ENCODE peak calls at places on chromosomes 13 and 19, in six cellular contexts. One of them, this sample, is unnamed.

GRCh38 chr19:18292460-18292809 is 11.0 kb upstream of the JUND start:
- DNase-seq in kidney epithelial cell: no peak
- DNase-seq in endodermal cell: peak
- DNase-seq in epithelial cell of esophagus: peak
- DNase-seq in fibroblast of pulmonary artery: no peak
- DNase-seq in PC-3: no peak
- DNase-seq in this sample: no peak

GRCh38 chr19:18364826-18365528 is 21.0 kb upstream of the GDF15 start:
- DNase-seq in epithelial cell of esophagus: peak
- DNase-seq in PC-3: peak
- DNase-seq in kidney epithelial cell: peak
- DNase-seq in fibroblast of pulmonary artery: peak
- DNase-seq in endodermal cell: no peak
- DNase-seq in this sample: peak

GRCh38 chr13:92590503-92590908 is 636.1 kb upstream of the GPC6 start:
- DNase-seq in PC-3: peak
- DNase-seq in endodermal cell: no peak
- DNase-seq in epithelial cell of esophagus: peak
- DNase-seq in kidney epithelial cell: no peak
- DNase-seq in fibroblast of pulmonary artery: peak
- DNase-seq in this sample: no peak

GRCh38 chr13:111952814-111953213 is 114.1 kb upstream of the SOX1 start:
- DNase-seq in endodermal cell: peak
- DNase-seq in kidney epithelial cell: no peak
- DNase-seq in fibroblast of pulmonary artery: no peak
- DNase-seq in PC-3: no peak
- DNase-seq in epithelial cell of esophagus: no peak
- DNase-seq in this sample: no peak

GRCh38 chr13:40206241-40207109 is 460.0 kb downstream of the FOXO1 start:
- DNase-seq in kidney epithelial cell: peak
- DNase-seq in fibroblast of pulmonary artery: peak
- DNase-seq in PC-3: peak
- DNase-seq in endodermal cell: no peak
- DNase-seq in epithelial cell of esophagus: peak
- DNase-seq in this sample: no peak

GRCh38 chr13:97328222-97328790 is 105.7 kb upstream of the RAP2A start:
- DNase-seq in PC-3: no peak
- DNase-seq in epithelial cell of esophagus: peak
- DNase-seq in endodermal cell: peak
- DNase-seq in kidney epithelial cell: peak
- DNase-seq in fibroblast of pulmonary artery: peak
- DNase-seq in this sample: peak

GRCh38 chr13:29573190-29573589 is 22.3 kb downstream of the SLC7A1 start:
- DNase-seq in epithelial cell of esophagus: peak
- DNase-seq in PC-3: no peak
- DNase-seq in endodermal cell: peak
- DNase-seq in fibroblast of pulmonary artery: peak
- DNase-seq in kidney epithelial cell: no peak
- DNase-seq in this sample: peak

GRCh38 chr13:98581971-98582702 is 5.2 kb upstream of the STK24 start:
- DNase-seq in fibroblast of pulmonary artery: peak
- DNase-seq in kidney epithelial cell: peak
- DNase-seq in endodermal cell: no peak
- DNase-seq in PC-3: peak
- DNase-seq in epithelial cell of esophagus: peak
- DNase-seq in this sample: peak

GRCh38 chr13:60351326-60351725 is 45.7 kb upstream of the TDRD3 start:
- DNase-seq in endodermal cell: no peak
- DNase-seq in PC-3: peak
- DNase-seq in kidney epithelial cell: peak
- DNase-seq in fibroblast of pulmonary artery: peak
- DNase-seq in epithelial cell of esophagus: peak
- DNase-seq in this sample: peak

GRCh38 chr19:6738726-6739389 is 622 bp upstream of the TRIP10 start:
- DNase-seq in kidney epithelial cell: no peak
- DNase-seq in PC-3: no peak
- DNase-seq in endodermal cell: peak
- DNase-seq in fibroblast of pulmonary artery: peak
- DNase-seq in epithelial cell of esophagus: peak
- DNase-seq in this sample: no peak

GRCh38 chr19:18280247-18281081 is 958 bp downstream of the JUND start:
- DNase-seq in fibroblast of pulmonary artery: peak
- DNase-seq in endodermal cell: peak
- DNase-seq in PC-3: peak
- DNase-seq in kidney epithelial cell: no peak
- DNase-seq in epithelial cell of esophagus: peak
- DNase-seq in this sample: peak

GRCh38 chr13:100951031-100951430 is 276.4 kb upstream of the TMTC4 start:
- DNase-seq in PC-3: no peak
- DNase-seq in fibroblast of pulmonary artery: no peak
- DNase-seq in endodermal cell: no peak
- DNase-seq in epithelial cell of esophagus: no peak
- DNase-seq in kidney epithelial cell: no peak
- DNase-seq in this sample: no peak

GRCh38 chr13:30418075-30418715 is 4.1 kb upstream of the UBE2L5 start:
- DNase-seq in endodermal cell: no peak
- DNase-seq in kidney epithelial cell: no peak
- DNase-seq in fibroblast of pulmonary artery: no peak
- DNase-seq in PC-3: no peak
- DNase-seq in epithelial cell of esophagus: peak
- DNase-seq in this sample: no peak

GRCh38 chr19:12092065-12092867 is 27.7 kb downstream of the ZNF844 start:
- DNase-seq in endodermal cell: peak
- DNase-seq in PC-3: peak
- DNase-seq in epithelial cell of esophagus: peak
- DNase-seq in kidney epithelial cell: no peak
- DNase-seq in fibroblast of pulmonary artery: peak
- DNase-seq in this sample: peak

GRCh38 chr13:90355162-90355751 is 992.2 kb upstream of the MIR17HG start:
- DNase-seq in kidney epithelial cell: no peak
- DNase-seq in epithelial cell of esophagus: no peak
- DNase-seq in PC-3: no peak
- DNase-seq in fibroblast of pulmonary artery: no peak
- DNase-seq in endodermal cell: no peak
- DNase-seq in this sample: no peak

GRCh38 chr13:113751491-113751890 is 7.5 kb upstream of the TMEM255B start:
- DNase-seq in epithelial cell of esophagus: no peak
- DNase-seq in endodermal cell: no peak
- DNase-seq in fibroblast of pulmonary artery: no peak
- DNase-seq in kidney epithelial cell: no peak
- DNase-seq in PC-3: no peak
- DNase-seq in this sample: no peak

GRCh38 chr19:58252102-58252685 is 23.5 kb downstream of the ZNF544 start:
- DNase-seq in endodermal cell: no peak
- DNase-seq in PC-3: peak
- DNase-seq in fibroblast of pulmonary artery: no peak
- DNase-seq in epithelial cell of esophagus: no peak
- DNase-seq in kidney epithelial cell: no peak
- DNase-seq in this sample: no peak

GRCh38 chr13:59673301-59673700 is 490.4 kb downstream of the DIAPH3 start:
- DNase-seq in kidney epithelial cell: no peak
- DNase-seq in PC-3: no peak
- DNase-seq in fibroblast of pulmonary artery: no peak
- DNase-seq in endodermal cell: no peak
- DNase-seq in epithelial cell of esophagus: no peak
- DNase-seq in this sample: peak

GRCh38 chr19:57830071-57830602 is at the start of gene ZNF587B:
- DNase-seq in kidney epithelial cell: no peak
- DNase-seq in epithelial cell of esophagus: peak
- DNase-seq in endodermal cell: peak
- DNase-seq in fibroblast of pulmonary artery: peak
- DNase-seq in PC-3: peak
- DNase-seq in this sample: no peak

GRCh38 chr13:113123226-113124150 is 889 bp downstream of the F10 start:
- DNase-seq in kidney epithelial cell: no peak
- DNase-seq in epithelial cell of esophagus: no peak
- DNase-seq in PC-3: no peak
- DNase-seq in endodermal cell: peak
- DNase-seq in fibroblast of pulmonary artery: no peak
- DNase-seq in this sample: no peak

GRCh38 chr13:94712287-94712811 is at the start of gene SOX21:
- DNase-seq in kidney epithelial cell: no peak
- DNase-seq in fibroblast of pulmonary artery: no peak
- DNase-seq in PC-3: peak
- DNase-seq in endodermal cell: peak
- DNase-seq in epithelial cell of esophagus: peak
- DNase-seq in this sample: no peak

GRCh38 chr19:52492991-52493470 is 34.4 kb upstream of the ZNF808 start:
- DNase-seq in fibroblast of pulmonary artery: no peak
- DNase-seq in epithelial cell of esophagus: peak
- DNase-seq in kidney epithelial cell: no peak
- DNase-seq in endodermal cell: peak
- DNase-seq in PC-3: no peak
- DNase-seq in this sample: no peak

GRCh38 chr13:85828094-85828684 is 29.0 kb upstream of the SLITRK6 start:
- DNase-seq in kidney epithelial cell: no peak
- DNase-seq in fibroblast of pulmonary artery: peak
- DNase-seq in endodermal cell: no peak
- DNase-seq in epithelial cell of esophagus: peak
- DNase-seq in PC-3: peak
- DNase-seq in this sample: peak

GRCh38 chr19:18523841-18524240 is 2.0 kb upstream of the ELL start:
- DNase-seq in kidney epithelial cell: no peak
- DNase-seq in epithelial cell of esophagus: no peak
- DNase-seq in PC-3: no peak
- DNase-seq in fibroblast of pulmonary artery: no peak
- DNase-seq in endodermal cell: peak
- DNase-seq in this sample: no peak

GRCh38 chr13:45527699-45528462 is 63.1 kb downstream of the COG3 start:
- DNase-seq in PC-3: peak
- DNase-seq in kidney epithelial cell: no peak
- DNase-seq in epithelial cell of esophagus: peak
- DNase-seq in fibroblast of pulmonary artery: no peak
- DNase-seq in endodermal cell: no peak
- DNase-seq in this sample: no peak

GRCh38 chr13:90305796-90306195 is 1041.7 kb upstream of the MIR17HG start:
- DNase-seq in fibroblast of pulmonary artery: no peak
- DNase-seq in endodermal cell: no peak
- DNase-seq in kidney epithelial cell: no peak
- DNase-seq in epithelial cell of esophagus: no peak
- DNase-seq in PC-3: no peak
- DNase-seq in this sample: no peak

GRCh38 chr13:48066310-48066989 is 28.5 kb downstream of the MED4 start:
- DNase-seq in kidney epithelial cell: no peak
- DNase-seq in endodermal cell: no peak
- DNase-seq in epithelial cell of esophagus: peak
- DNase-seq in PC-3: no peak
- DNase-seq in fibroblast of pulmonary artery: peak
- DNase-seq in this sample: peak

GRCh38 chr19:18444513-18444912 is 6.6 kb upstream of the ISYNA1 start:
- DNase-seq in endodermal cell: no peak
- DNase-seq in kidney epithelial cell: no peak
- DNase-seq in fibroblast of pulmonary artery: no peak
- DNase-seq in PC-3: no peak
- DNase-seq in epithelial cell of esophagus: no peak
- DNase-seq in this sample: no peak

GRCh38 chr19:1989513-1990229 is 25.8 kb downstream of the BTBD2 start:
- DNase-seq in epithelial cell of esophagus: no peak
- DNase-seq in fibroblast of pulmonary artery: no peak
- DNase-seq in kidney epithelial cell: no peak
- DNase-seq in endodermal cell: no peak
- DNase-seq in PC-3: no peak
- DNase-seq in this sample: no peak

GRCh38 chr13:95360464-95361097 is 59.3 kb upstream of the ABCC4 start:
- DNase-seq in epithelial cell of esophagus: no peak
- DNase-seq in kidney epithelial cell: no peak
- DNase-seq in fibroblast of pulmonary artery: peak
- DNase-seq in endodermal cell: peak
- DNase-seq in PC-3: peak
- DNase-seq in this sample: no peak

GRCh38 chr13:54637377-54637776 is 1608.8 kb downstream of the OLFM4 start:
- DNase-seq in epithelial cell of esophagus: peak
- DNase-seq in fibroblast of pulmonary artery: peak
- DNase-seq in kidney epithelial cell: peak
- DNase-seq in PC-3: peak
- DNase-seq in endodermal cell: peak
- DNase-seq in this sample: no peak

GRCh38 chr13:70623260-70623659 is 515.0 kb upstream of the KLHL1 start:
- DNase-seq in endodermal cell: no peak
- DNase-seq in fibroblast of pulmonary artery: peak
- DNase-seq in PC-3: peak
- DNase-seq in kidney epithelial cell: no peak
- DNase-seq in epithelial cell of esophagus: peak
- DNase-seq in this sample: peak

GRCh38 chr19:16661480-16662034 is 618 bp downstream of the TMEM38A start:
- DNase-seq in PC-3: no peak
- DNase-seq in kidney epithelial cell: no peak
- DNase-seq in fibroblast of pulmonary artery: no peak
- DNase-seq in endodermal cell: peak
- DNase-seq in epithelial cell of esophagus: no peak
- DNase-seq in this sample: no peak

GRCh38 chr19:33622505-33622808 is 704 bp downstream of the CHST8 start:
- DNase-seq in kidney epithelial cell: no peak
- DNase-seq in fibroblast of pulmonary artery: no peak
- DNase-seq in endodermal cell: peak
- DNase-seq in PC-3: no peak
- DNase-seq in epithelial cell of esophagus: no peak
- DNase-seq in this sample: no peak

GRCh38 chr13:102848956-102849355 is 3.1 kb downstream of the ERCC5 start:
- DNase-seq in endodermal cell: no peak
- DNase-seq in epithelial cell of esophagus: no peak
- DNase-seq in kidney epithelial cell: no peak
- DNase-seq in PC-3: no peak
- DNase-seq in fibroblast of pulmonary artery: no peak
- DNase-seq in this sample: peak

GRCh38 chr19:53660584-53660983 is 28.8 kb downstream of the DPRX start:
- DNase-seq in fibroblast of pulmonary artery: no peak
- DNase-seq in endodermal cell: no peak
- DNase-seq in kidney epithelial cell: no peak
- DNase-seq in epithelial cell of esophagus: no peak
- DNase-seq in PC-3: no peak
- DNase-seq in this sample: no peak
- H3K4me3 ChIP-seq in fibroblast of pulmonary artery: no peak
- H3K4me3 ChIP-seq in endodermal cell: no peak
- H3K4me3 ChIP-seq in kidney epithelial cell: no peak
- H3K4me3 ChIP-seq in epithelial cell of esophagus: no peak
- H3K4me3 ChIP-seq in PC-3: no peak
- H3K4me3 ChIP-seq in this sample: no peak

GRCh38 chr19:30498707-30499106 is 126.5 kb downstream of the ZNF536 start:
- DNase-seq in endodermal cell: peak
- DNase-seq in PC-3: no peak
- DNase-seq in fibroblast of pulmonary artery: no peak
- DNase-seq in epithelial cell of esophagus: no peak
- DNase-seq in kidney epithelial cell: no peak
- DNase-seq in this sample: no peak
- TF ChIP-seq CTCF in endodermal cell: peak
- TF ChIP-seq CTCF in PC-3: no peak
- TF ChIP-seq CTCF in fibroblast of pulmonary artery: no peak
- TF ChIP-seq CTCF in epithelial cell of esophagus: no peak
- TF ChIP-seq CTCF in kidney epithelial cell: no peak
- TF ChIP-seq CTCF in this sample: peak

GRCh38 chr19:14033946-14034345 is 2.4 kb downstream of the IL27RA start:
- DNase-seq in endodermal cell: no peak
- DNase-seq in epithelial cell of esophagus: peak
- DNase-seq in kidney epithelial cell: no peak
- DNase-seq in PC-3: no peak
- DNase-seq in fibroblast of pulmonary artery: no peak
- DNase-seq in this sample: no peak
- H3K4me3 ChIP-seq in endodermal cell: no peak
- H3K4me3 ChIP-seq in epithelial cell of esophagus: no peak
- H3K4me3 ChIP-seq in kidney epithelial cell: no peak
- H3K4me3 ChIP-seq in PC-3: no peak
- H3K4me3 ChIP-seq in fibroblast of pulmonary artery: no peak
- H3K4me3 ChIP-seq in this sample: no peak

GRCh38 chr19:29478578-29479565 is 46.9 kb upstream of the VSTM2B start:
- DNase-seq in PC-3: no peak
- DNase-seq in fibroblast of pulmonary artery: no peak
- DNase-seq in kidney epithelial cell: no peak
- DNase-seq in epithelial cell of esophagus: no peak
- DNase-seq in endodermal cell: peak
- DNase-seq in this sample: peak
- TF ChIP-seq CTCF in PC-3: peak
- TF ChIP-seq CTCF in fibroblast of pulmonary artery: no peak
- TF ChIP-seq CTCF in kidney epithelial cell: peak
- TF ChIP-seq CTCF in epithelial cell of esophagus: no peak
- TF ChIP-seq CTCF in endodermal cell: peak
- TF ChIP-seq CTCF in this sample: peak

This sample was measured in AG10803.